ENCODE peak calls at places on chromosomes 12 and 14, in ten cellular contexts. N is trophoblast cell; R is prostate gland; Q is A549; V is CD8-positive, alpha-beta T cell; I is CD4-positive, CD25-positive, alpha-beta regulatory T cell; S is neuronal stem cell; X is aorta; W is GM23248; M is ovary. G is an unnamed sample. For H3K9me3, the result is how much of the 10 kb centered on the place peaks cover.

GRCh38 chr12:69508091-69508490 is 37.9 kb downstream of the FRS2 start:
- DNase-seq in S (no peak), R (no peak), I (no peak), V (no peak), N (no peak), W (no peak), M (no peak), X (no peak), Q (no peak), G (no peak)

GRCh38 chr12:87038098-87038497 is 781.9 kb upstream of the MGAT4C start:
- DNase-seq in N (no peak), W (no peak), M (no peak), R (no peak), V (no peak), Q (no peak), X (no peak), I (no peak), S (no peak), G (no peak)

GRCh38 chr14:101604935-101605767 is 43.9 kb downstream of the DIO3 start:
- DNase-seq in S (no peak), V (no peak), W (no peak), R (no peak), N (no peak), Q (no peak), M (no peak), I (no peak), X (no peak), G (no peak)

GRCh38 chr12:58588771-58589170 is 331.5 kb downstream of the LRIG3 start:
- DNase-seq in R (no peak), Q (no peak), S (no peak), X (no peak), I (no peak), N (peak), W (peak), M (no peak), V (no peak), G (no peak)

GRCh38 chr12:52007158-52007921 is 594 bp downstream of the TAMALIN start:
- DNase-seq in S (no peak), W (peak), M (peak), X (peak), R (no peak), Q (no peak), N (peak), V (peak), I (peak), G (no peak)

GRCh38 chr12:122834921-122835692 is at the start of gene HIP1R:
- DNase-seq in M (peak), Q (peak), N (peak), X (peak), I (peak), S (peak), V (peak), W (peak), R (peak), G (peak)

GRCh38 chr12:26212356-26212755 is 17.0 kb downstream of the SSPN start:
- DNase-seq in R (no peak), M (no peak), N (no peak), I (no peak), W (no peak), Q (no peak), S (no peak), V (no peak), X (no peak), G (no peak)

GRCh38 chr14:30940886-30941285 is 66.5 kb downstream of the COCH start:
- DNase-seq in V (no peak), Q (no peak), N (no peak), W (no peak), I (no peak), R (no peak), S (no peak), X (no peak), M (no peak), G (no peak)

GRCh38 chr12:109925185-109925835 is 25.2 kb downstream of the TCHP start:
- DNase-seq in W (no peak), V (no peak), M (no peak), X (peak), N (no peak), I (no peak), S (no peak), Q (no peak), R (no peak), G (no peak)

GRCh38 chr14:38948171-38948570 is 154.9 kb downstream of the SEC23A start:
- DNase-seq in Q (no peak), I (no peak), R (no peak), S (no peak), V (no peak), X (no peak), M (no peak), W (peak), N (no peak), G (no peak)

GRCh38 chr14:103501921-103502669 is 20.5 kb downstream of the CKB start:
- DNase-seq in N (no peak), I (no peak), R (no peak), W (no peak), X (peak), M (no peak), V (no peak), S (no peak), Q (no peak), G (no peak)

GRCh38 chr12:111268738-111269572 is 99.9 kb downstream of the PHETA1 start:
- DNase-seq in V (peak), S (no peak), W (peak), M (no peak), R (no peak), X (no peak), N (peak), Q (no peak), I (no peak), G (no peak)

GRCh38 chr12:49043856-49044258 is 16.7 kb downstream of the KMT2D start:
- DNase-seq in Q (peak), X (peak), W (peak), M (peak), N (peak), I (peak), S (peak), V (peak), R (no peak), G (peak)

GRCh38 chr12:63845726-63846125 is 1.2 kb downstream of the SRGAP1 start:
- DNase-seq in R (no peak), N (peak), M (no peak), W (peak), Q (peak), I (no peak), X (no peak), V (no peak), S (no peak), G (peak)

GRCh38 chr12:132926417-132926833 is 29.7 kb downstream of the ZNF605 start:
- DNase-seq in X (no peak), V (no peak), W (no peak), R (no peak), I (no peak), M (no peak), N (no peak), Q (no peak), S (no peak), G (no peak)

GRCh38 chr12:132925597-132926416 is 30.3 kb downstream of the ZNF605 start:
- DNase-seq in M (no peak), I (no peak), V (no peak), S (no peak), Q (peak), W (no peak), N (no peak), X (no peak), R (no peak), G (no peak)

GRCh38 chr12:132922676-132923075 is 33.4 kb downstream of the ZNF605 start:
- DNase-seq in V (no peak), S (no peak), M (no peak), R (no peak), N (no peak), W (no peak), X (no peak), Q (no peak), I (no peak), G (no peak)

GRCh38 chr12:132923356-132923909 is 32.7 kb downstream of the ZNF605 start:
- DNase-seq in X (no peak), V (no peak), N (no peak), I (no peak), Q (no peak), R (no peak), S (no peak), W (peak), M (no peak), G (no peak)

GRCh38 chr12:132924356-132924755 is 31.8 kb downstream of the ZNF605 start:
- DNase-seq in W (no peak), Q (no peak), M (no peak), R (no peak), V (no peak), X (no peak), S (no peak), I (no peak), N (no peak), G (no peak)
- H3K9me3 ChIP-seq in W (under half), Q (half or more), M (half or more), R (under half), V (half or more), X (under half), S (half or more), I (half or more), N (under half), G (under half)

DNA sequence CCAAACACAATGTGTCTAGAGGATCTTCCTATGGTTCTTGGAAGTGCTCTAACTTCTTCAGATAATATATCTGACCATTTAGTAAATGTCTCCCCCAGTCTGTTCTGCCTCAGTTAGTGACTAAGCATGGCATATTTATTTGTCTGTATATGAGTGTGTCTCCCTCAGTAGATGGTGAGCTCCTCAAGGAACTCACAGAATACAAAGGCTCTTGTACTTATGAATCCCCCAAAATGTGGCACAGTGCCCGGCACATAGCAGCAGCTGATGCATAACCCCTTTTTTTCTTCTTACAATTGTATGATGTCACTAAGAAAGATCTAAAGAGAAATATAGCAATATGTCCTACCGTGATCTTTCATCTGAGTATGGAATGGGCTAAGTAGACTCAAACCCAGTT is 264.7 kb upstream of the PRICKLE1 start:
- DNase-seq in M (no peak), Q (no peak), I (no peak), X (no peak), R (no peak), N (no peak), S (no peak), W (no peak), V (no peak), G (no peak)
- H3K9me3 ChIP-seq in M (under half), Q (under half), I (under half), X (under half), R (under half), N (under half), S (under half), W (under half), V (under half), G (under half)

GRCh38 chr14:106390401-106390800 is 864.0 kb downstream of the TMEM121 start:
- DNase-seq in I (no peak), Q (no peak), W (no peak), R (no peak), V (no peak), S (no peak), N (no peak), M (no peak), X (no peak), G (no peak)
- H3K9me3 ChIP-seq in I (under half), Q (under half), W (under half), R (under half), V (under half), S (under half), N (under half), M (under half), X (under half), G (under half)

GRCh38 chr14:89516173-89516572 is 99.1 kb upstream of the FOXN3 start:
- DNase-seq in I (no peak), M (no peak), R (no peak), W (no peak), X (no peak), Q (no peak), N (no peak), S (no peak), V (no peak), G (no peak)
- H3K9me3 ChIP-seq in I (under half), M (under half), R (under half), W (under half), X (under half), Q (under half), N (under half), S (under half), V (under half), G (under half)

GRCh38 chr12:31850268-31850667 is 108.9 kb upstream of the RESF1 start:
- DNase-seq in M (no peak), I (peak), N (no peak), S (peak), W (no peak), X (no peak), Q (no peak), V (no peak), R (no peak), G (no peak)
- H3K9me3 ChIP-seq in M (under half), I (under half), N (under half), S (under half), W (under half), X (under half), Q (under half), V (under half), R (under half), G (under half)

GRCh38 chr12:133221241-133221640 is 14.4 kb downstream of the ANHX start:
- DNase-seq in S (no peak), N (no peak), M (no peak), Q (no peak), V (no peak), I (no peak), W (no peak), R (no peak), X (no peak), G (no peak)

GRCh38 chr12:133222211-133222610 is 13.5 kb downstream of the ANHX start:
- DNase-seq in V (no peak), R (no peak), X (no peak), Q (no peak), N (no peak), S (no peak), M (no peak), I (no peak), W (no peak), G (no peak)

GRCh38 chr12:133227281-133227852 is 8.3 kb downstream of the ANHX start:
- DNase-seq in W (no peak), S (no peak), M (no peak), N (no peak), R (no peak), V (no peak), I (no peak), X (no peak), Q (no peak), G (no peak)

GRCh38 chr12:133226690-133227089 is 9.0 kb downstream of the ANHX start:
- DNase-seq in W (no peak), Q (no peak), X (no peak), S (no peak), R (no peak), I (no peak), V (no peak), N (no peak), M (no peak), G (no peak)

GRCh38 chr12:133225527-133225926 is 10.2 kb downstream of the ANHX start:
- DNase-seq in N (no peak), Q (no peak), I (no peak), V (no peak), M (no peak), X (no peak), W (no peak), R (no peak), S (no peak), G (no peak)
- H3K9me3 ChIP-seq in N (half or more), Q (half or more), I (under half), V (under half), M (under half), X (under half), W (under half), R (under half), S (under half), G (under half)

G was measured in colonic mucosa.